ENCODE peak calls at places on chromosome 16, in five cellular contexts. N is H7, B is upper lobe of right lung, M is stomach, C is cardiac muscle cell. G is an unnamed sample.
A peak's percentile ranks its signal among the peaks of the same experiment; 100 is the strongest.

GRCh38 chr16:70676571-70677498 is 9.0 kb downstream of the MTSS2 start:
- DNase-seq in N (no peak), B (peak; percentile 61), C (no peak), M (no peak), G (no peak)

GRCh38 chr16:66372078-66372897 is 5.8 kb downstream of the CDH5 start:
- DNase-seq in B (no peak), C (no peak), M (no peak), N (no peak), G (no peak)

GRCh38 chr16:23410176-23410575 is 42.8 kb downstream of the COG7 start:
- DNase-seq in B (no peak), M (no peak), N (no peak), C (no peak), G (no peak)

GRCh38 chr16:56356276-56357241 is 68.8 kb downstream of the AMFR start:
- DNase-seq in M (peak; percentile 82), B (peak; percentile 89), N (peak; percentile 97), C (peak; percentile 90), G (peak; percentile 60)

GRCh38 chr16:54216268-54217187 is 70.1 kb downstream of the IRX3 start:
- DNase-seq in N (no peak), M (no peak), C (peak; percentile 15), B (no peak), G (no peak)

GRCh38 chr16:71365021-71365420 is 6.5 kb downstream of the CALB2 start:
- DNase-seq in M (no peak), N (no peak), B (no peak), C (no peak), G (peak; percentile 19)

GRCh38 chr16:57092786-57093301 is 461 bp downstream of the CPNE2 start:
- DNase-seq in C (peak; percentile 54), M (peak; percentile 46), N (peak; percentile 94), B (peak; percentile 84), G (no peak)

GRCh38 chr16:31177136-31177535 is 2.8 kb upstream of the FUS start:
- DNase-seq in N (no peak), B (peak; percentile 68), C (no peak), M (no peak), G (no peak)

GRCh38 chr16:66701061-66701460 is 4.5 kb upstream of the CMTM4 start:
- DNase-seq in N (no peak), M (no peak), B (no peak), C (no peak), G (no peak)

GRCh38 chr16:27977966-27978365 is 85.5 kb downstream of the GSG1L start:
- DNase-seq in N (no peak), M (no peak), B (peak; percentile 67), C (no peak), G (no peak)

GRCh38 chr16:30997887-30998711 is 12.3 kb downstream of the STX1B start:
- DNase-seq in M (no peak), B (no peak), C (no peak), N (peak; percentile 74), G (no peak)

DNA sequence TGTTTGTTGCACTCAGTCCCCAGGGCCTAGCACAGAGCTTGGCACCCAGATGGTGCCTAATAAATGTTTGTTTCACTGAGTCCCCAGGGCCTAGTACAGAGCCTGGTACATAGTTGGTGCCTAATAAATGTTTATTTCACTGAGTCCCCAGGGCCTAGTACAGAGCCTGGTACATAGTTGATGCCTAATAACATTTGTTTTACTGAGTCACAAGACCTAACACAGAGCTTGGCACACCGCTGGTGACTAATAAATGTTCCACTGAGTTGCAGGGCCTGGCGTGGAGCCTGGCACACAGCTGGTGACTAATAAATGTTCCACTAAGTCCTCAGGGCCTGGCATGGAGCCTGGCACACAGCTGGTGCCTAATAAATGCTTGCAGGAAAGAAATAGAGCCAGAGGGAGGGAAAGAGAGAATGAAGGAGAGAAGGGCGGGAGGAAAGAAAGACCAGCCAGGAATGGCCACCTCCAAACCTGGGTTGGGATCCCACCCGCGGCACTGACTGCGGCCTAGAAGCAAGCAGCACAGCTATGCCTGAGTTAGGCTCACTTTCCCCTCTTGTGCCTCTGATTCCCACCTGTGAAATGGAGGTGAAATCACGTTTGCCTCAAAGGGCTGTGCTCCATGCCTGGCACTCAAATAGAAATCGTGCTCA is 7.5 kb downstream of the SLC5A11 start:
- DNase-seq in B (no peak), M (no peak), N (no peak), C (no peak), G (no peak)
- H3K4me3 ChIP-seq in B (no peak overlapping the region), M (no peak overlapping the region), N (no peak overlapping the region), C (no peak overlapping the region), G (no peak overlapping the region)

DNA sequence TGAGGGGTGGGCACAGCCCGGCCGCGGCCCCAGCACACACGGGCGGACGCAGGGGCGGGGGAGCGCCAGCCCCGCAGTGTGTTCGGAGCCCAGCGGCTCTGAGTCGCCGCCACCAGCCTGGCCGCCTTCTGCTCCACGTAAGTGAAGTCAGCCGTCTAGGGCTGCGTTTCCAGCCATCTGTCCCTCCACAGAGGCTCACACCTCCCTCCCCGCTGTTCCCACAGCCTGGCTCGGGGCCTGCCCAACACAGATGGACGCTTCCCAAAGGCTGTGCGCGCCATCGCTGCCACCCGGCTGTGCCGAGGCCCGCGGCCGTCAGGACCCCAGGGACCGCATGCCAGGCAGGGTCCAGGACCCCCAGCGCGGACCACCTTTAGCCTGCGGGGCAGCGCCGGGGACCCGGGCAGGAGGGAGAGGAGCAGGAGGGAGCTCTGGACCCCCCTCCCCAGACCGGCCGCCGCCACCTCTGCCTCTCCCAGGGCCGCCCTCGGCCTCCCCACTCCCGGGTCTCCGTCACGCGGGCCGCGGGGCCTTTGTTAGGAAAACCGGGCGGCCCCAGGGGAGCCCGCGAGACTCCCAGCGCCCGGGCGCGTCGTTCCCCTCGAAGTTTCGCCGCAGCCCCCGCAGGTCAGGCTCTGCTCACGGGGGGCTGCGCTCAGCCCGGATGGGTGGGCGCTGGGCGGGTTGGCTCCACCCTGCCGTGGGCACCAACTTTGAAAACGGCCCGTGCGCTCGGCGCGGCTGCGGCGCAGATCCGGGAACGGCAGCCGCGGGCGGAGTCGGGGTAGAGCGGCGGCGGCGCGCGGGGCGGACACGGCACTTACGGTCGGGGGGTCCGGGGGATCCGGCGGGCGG is 36.6 kb downstream of the CBFA2T3 start:
- DNase-seq in B (no peak), N (peak; percentile 91), C (peak; percentile 15), M (no peak), G (no peak)
- H3K4me3 ChIP-seq in B (peak overlapping the region; percentile 61), N (peak overlapping the region; percentile 39), C (peak overlapping the region; percentile 71), M (peak overlapping the region; percentile 56), G (peak overlapping the region; percentile 82)

GRCh38 chr16:3051009-3051408 is 4.6 kb downstream of the MMP25 start:
- DNase-seq in N (no peak), M (no peak), C (no peak), B (no peak), G (no peak)
- H3K4me3 ChIP-seq in N (no peak overlapping the region), M (no peak overlapping the region), C (no peak overlapping the region), B (no peak overlapping the region), G (no peak overlapping the region)

GRCh38 chr16:10885246-10885645 is 8.2 kb downstream of the CIITA start:
- DNase-seq in N (no peak), C (no peak), M (no peak), B (peak; percentile 60), G (no peak)

GRCh38 chr16:10889880-10890279 is 12.9 kb downstream of the CIITA start:
- DNase-seq in N (no peak), B (no peak), C (no peak), M (no peak), G (no peak)

GRCh38 chr16:10886739-10887269 is 9.8 kb downstream of the CIITA start:
- DNase-seq in M (no peak), B (peak; percentile 26), C (no peak), N (no peak), G (no peak)

GRCh38 chr16:10892782-10893181 is 15.8 kb downstream of the CIITA start:
- DNase-seq in M (no peak), B (no peak), C (no peak), N (no peak), G (no peak)

GRCh38 chr16:10888320-10888937 is 11.4 kb downstream of the CIITA start:
- DNase-seq in M (no peak), B (peak; percentile 73), N (no peak), C (no peak), G (no peak)
- H3K4me3 ChIP-seq in M (no peak overlapping the region), B (no peak overlapping the region), N (no peak overlapping the region), C (no peak overlapping the region), G (no peak overlapping the region)

DNA sequence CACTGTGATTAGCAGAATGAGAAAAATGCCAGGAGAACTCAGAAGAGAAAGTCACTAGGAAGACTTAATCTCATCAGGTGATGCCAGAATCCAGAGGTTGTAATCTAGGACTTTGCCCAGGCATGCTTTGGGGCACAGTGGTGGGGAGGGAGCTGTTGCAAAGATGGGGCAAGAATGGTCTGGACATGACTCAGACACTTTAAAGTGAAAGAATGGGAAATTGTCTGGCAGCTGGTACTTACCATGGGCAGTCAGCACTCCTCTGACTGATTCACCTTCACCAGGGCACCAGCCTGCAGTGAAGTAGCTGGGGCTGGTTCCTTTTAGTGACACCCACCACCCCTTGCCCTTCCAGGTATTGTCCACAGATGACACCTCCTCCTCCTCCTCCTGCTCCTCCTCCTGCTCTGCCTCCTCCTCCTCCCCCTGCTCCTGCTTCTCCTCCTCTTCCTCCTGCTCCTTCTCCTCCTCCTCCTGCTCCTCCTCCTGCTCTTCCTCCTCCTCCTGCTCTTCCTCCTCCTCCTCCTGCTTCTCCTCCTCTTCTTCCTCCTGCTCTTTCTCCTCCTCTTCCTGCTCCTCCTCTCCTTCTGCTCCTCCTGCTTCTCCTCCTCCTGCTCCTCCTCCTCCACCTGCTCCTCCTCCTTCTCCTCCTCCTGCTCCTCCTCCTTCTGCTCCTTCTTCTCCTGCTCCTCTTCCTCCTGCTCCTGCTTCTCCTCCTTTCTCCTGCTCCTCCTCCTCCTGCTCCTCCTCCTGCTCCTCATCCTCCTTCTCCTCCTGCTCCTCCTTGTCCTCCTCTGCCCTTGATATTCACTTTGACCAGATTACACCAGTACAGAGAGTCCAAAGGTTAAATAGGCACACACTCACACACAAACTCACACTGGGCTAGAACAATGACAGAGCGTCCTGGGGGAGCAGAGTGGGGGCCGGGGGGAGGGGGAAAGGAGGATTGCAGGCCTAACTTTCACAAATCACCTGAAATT is at the start of gene CHD9NB:
- DNase-seq in N (no peak), C (no peak), B (no peak), M (no peak), G (peak; percentile 82)
- H3K4me3 ChIP-seq in N (no peak within 1 kb of the TSS), C (no peak within 1 kb of the TSS), B (no peak within 1 kb of the TSS), M (no peak within 1 kb of the TSS), G (no peak within 1 kb of the TSS)

DNA sequence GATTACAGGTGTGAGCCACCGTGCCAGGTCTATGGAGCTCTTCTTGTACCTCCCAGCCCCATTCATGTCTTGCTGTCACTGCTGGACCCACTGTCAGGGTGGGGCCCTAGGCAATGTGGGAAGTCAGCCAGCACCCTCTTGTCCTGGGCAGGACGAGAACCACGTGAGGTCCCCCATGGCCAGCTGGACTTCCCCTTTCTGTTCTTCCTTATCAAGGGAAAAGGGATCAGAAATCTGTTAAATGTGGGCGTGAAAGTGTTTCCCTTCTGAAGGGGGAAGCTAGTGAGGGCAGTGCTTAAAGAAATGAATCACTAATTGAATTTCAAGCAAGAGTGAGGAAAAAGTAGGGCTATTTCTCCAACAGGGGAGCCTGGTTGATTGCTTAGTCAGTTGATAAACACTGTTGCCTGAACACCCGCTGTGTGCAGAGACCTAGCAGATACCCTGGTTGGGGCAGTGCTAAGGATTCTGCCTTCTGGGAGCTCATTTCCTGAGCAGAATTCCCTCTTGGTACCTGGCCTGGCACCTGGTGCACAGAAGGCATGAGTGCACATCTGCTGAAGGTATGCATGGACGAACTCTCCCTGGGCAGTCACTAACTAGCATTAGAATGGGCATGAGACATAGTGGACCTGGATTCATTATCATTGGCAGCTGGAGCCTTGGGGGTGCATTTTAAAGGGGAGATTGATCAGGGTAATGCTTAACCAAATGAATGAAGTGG is 13.0 kb downstream of the ADCY7 start:
- DNase-seq in C (no peak), B (peak; percentile 88), M (peak; percentile 45), N (peak; percentile 60), G (peak; percentile 30)
- H3K4me3 ChIP-seq in C (no peak overlapping the region), B (peak overlapping the region; percentile 4), M (no peak overlapping the region), N (no peak overlapping the region), G (no peak overlapping the region)